ENCODE peak calls at places on chromosomes 4 and X, in six cellular contexts. J is fibroblast of lung; P is keratinocyte; K is effector memory CD4-positive, alpha-beta T cell; O is endodermal cell; L is left lung. B is an unnamed sample.

GRCh38 chr4:26321326-26322276 is 787 bp downstream of the RBPJ start:
- DNase-seq in J (peak; percentile 58), P (no peak), K (peak; percentile 8), O (peak; percentile 75), L (no peak), B (peak; percentile 21)

GRCh38 chr4:80307183-80307735 is 28.3 kb upstream of the CFAP299 start:
- DNase-seq in J (no peak), P (no peak), K (no peak), O (no peak), L (no peak), B (no peak)

GRCh38 chr4:124938836-124939235 is 226.3 kb upstream of the ANKRD50 start:
- DNase-seq in J (peak; percentile 51), P (no peak), K (no peak), O (no peak), L (no peak), B (no peak)

GRCh38 chr4:34289489-34289888 is 1954.8 kb downstream of the ARAP2 start:
- DNase-seq in J (no peak), P (no peak), K (no peak), O (no peak), L (no peak), B (no peak)

GRCh38 chrX:40201486-40201885 is 103.7 kb upstream of the BCOR start:
- DNase-seq in J (no peak), P (no peak), K (no peak), O (no peak), L (no peak), B (peak; percentile 8)

GRCh38 chr4:56863441-56864129 is 42.1 kb upstream of the SPINK2 start:
- DNase-seq in J (no peak), P (no peak), K (no peak), O (no peak), L (no peak), B (no peak)

GRCh38 chrX:24151513-24151912 is 2.0 kb downstream of the ZFX start:
- DNase-seq in J (no peak), P (no peak), K (no peak), O (no peak), L (no peak), B (no peak)

GRCh38 chr4:76703676-76704075 is 194.3 kb downstream of the SOWAHB start:
- DNase-seq in J (no peak), P (no peak), K (no peak), O (no peak), L (no peak), B (no peak)

GRCh38 chr4:113537183-113537977 is 224.2 kb downstream of the CAMK2D start:
- DNase-seq in J (no peak), P (no peak), K (no peak), O (no peak), L (no peak), B (no peak)

GRCh38 chr4:126757219-126757618 is 875.5 kb upstream of the INTU start:
- DNase-seq in J (no peak), P (no peak), K (no peak), O (no peak), L (no peak), B (no peak)

GRCh38 chrX:47539860-47540259 is 21.1 kb upstream of the ARAF start:
- DNase-seq in J (peak; percentile 52), P (no peak), K (no peak), O (no peak), L (no peak), B (no peak)

GRCh38 chr4:146243141-146243882 is 29.0 kb downstream of the REELD1 start:
- DNase-seq in J (no peak), P (no peak), K (no peak), O (peak; percentile 89), L (peak; percentile 82), B (peak; percentile 40)

GRCh38 chr4:48068182-48068581 is 51.6 kb downstream of the NIPAL1 start:
- DNase-seq in J (no peak), P (no peak), K (no peak), O (no peak), L (no peak), B (no peak)

DNA sequence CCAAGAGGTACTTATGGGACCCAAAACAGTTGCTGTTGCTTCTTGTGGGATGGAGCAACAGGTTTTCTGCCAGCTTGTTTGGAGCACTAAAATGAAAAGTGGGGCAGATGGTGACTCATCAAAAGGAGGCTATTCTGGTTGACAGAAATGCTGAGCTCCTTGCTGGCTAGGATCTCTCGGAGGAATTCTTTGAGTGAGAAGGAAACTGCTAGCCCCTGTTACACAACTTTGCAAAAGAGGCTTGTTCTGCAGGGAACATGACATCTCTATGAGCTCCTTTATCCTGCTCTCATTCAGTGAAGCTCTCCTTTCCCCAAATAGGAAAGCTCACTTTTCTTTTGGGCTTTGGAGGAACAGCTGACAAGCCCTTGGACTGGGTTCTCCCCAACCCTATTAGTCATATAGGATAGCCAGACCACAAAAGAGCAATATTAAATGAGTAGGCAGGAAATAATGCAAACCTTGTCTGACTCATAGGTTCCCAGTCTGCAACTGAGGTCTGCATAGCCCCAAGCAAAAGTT is 108.3 kb downstream of the CDS1 start:
- DNase-seq in J (peak; percentile 94), P (peak; percentile 88), K (no peak), O (no peak), L (no peak), B (no peak)
- H3K36me3 ChIP-seq in J (peaks cover 8% of the 10 kb centered on the region), P (peaks cover 24% of the 10 kb centered on the region), K (no peaks in the 10 kb centered on the region), O (peaks cover 83% of the 10 kb centered on the region), L (peaks cover 96% of the 10 kb centered on the region), B (no peaks in the 10 kb centered on the region)

GRCh38 chrX:41900321-41900720 is 23.0 kb downstream of the CASK start:
- DNase-seq in J (no peak), P (no peak), K (no peak), O (no peak), L (no peak), B (no peak)

GRCh38 chrX:41909068-41909467 is 14.3 kb downstream of the CASK start:
- DNase-seq in J (no peak), P (no peak), K (no peak), O (no peak), L (no peak), B (peak; percentile 27)

GRCh38 chrX:41906515-41907165 is 16.7 kb downstream of the CASK start:
- DNase-seq in J (no peak), P (no peak), K (no peak), O (no peak), L (no peak), B (no peak)

DNA sequence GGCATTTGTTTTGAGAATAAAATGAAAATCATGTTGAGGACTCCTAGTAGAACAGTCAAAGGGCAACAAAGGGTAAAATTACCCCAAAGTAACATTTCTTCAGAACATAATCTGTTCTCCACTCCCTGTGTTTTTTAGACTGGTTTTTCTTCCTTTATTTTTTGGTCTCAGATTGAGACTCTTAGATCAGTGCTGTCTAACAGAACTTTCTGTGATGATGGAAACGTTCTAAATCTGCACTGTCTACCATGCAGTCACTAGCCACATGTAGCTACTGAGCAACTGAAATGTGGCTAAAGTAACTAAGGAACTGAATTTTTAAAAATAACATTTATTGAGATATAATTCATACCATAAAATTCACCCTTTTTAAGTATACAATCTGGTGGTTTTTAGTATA is 19.8 kb downstream of the CASK start:
- DNase-seq in J (no peak), P (no peak), K (no peak), O (no peak), L (no peak), B (no peak)
- H3K27ac ChIP-seq in J (no peak overlapping the region), P (no peak overlapping the region), K (no peak overlapping the region), O (no peak overlapping the region), L (no peak overlapping the region), B (no peak overlapping the region)

GRCh38 chr4:72900952-72901351 is 168.6 kb downstream of the COX18 start:
- DNase-seq in J (no peak), P (no peak), K (no peak), O (no peak), L (no peak), B (no peak)

GRCh38 chr4:72899214-72899613 is 170.3 kb downstream of the COX18 start:
- DNase-seq in J (no peak), P (no peak), K (no peak), O (no peak), L (no peak), B (no peak)

GRCh38 chr4:72899621-72900020 is 169.9 kb downstream of the COX18 start:
- DNase-seq in J (no peak), P (no peak), K (no peak), O (no peak), L (no peak), B (no peak)

GRCh38 chr4:72896515-72896914 is 173.0 kb downstream of the COX18 start:
- DNase-seq in J (peak; percentile 67), P (no peak), K (no peak), O (no peak), L (no peak), B (no peak)

DNA sequence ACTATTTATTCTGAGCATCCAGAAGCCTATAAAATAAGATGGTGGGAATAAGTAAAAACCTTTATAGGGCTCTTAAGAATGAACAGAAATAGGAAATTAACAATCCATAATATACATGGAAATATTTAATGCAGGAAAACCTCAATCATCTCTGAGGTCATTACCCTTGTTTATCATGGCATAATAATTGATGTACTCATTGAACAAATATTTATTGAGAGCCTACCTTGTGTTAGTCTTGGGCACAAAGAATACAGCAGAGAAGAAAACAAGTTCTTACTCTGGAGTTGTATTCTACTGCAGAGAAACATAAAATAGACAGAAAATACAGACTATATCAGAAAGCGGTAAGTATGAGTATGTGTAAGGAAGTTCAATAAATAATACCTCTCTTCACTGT is 167.2 kb downstream of the COX18 start:
- DNase-seq in J (no peak), P (no peak), K (no peak), O (no peak), L (no peak), B (no peak)
- H3K9me3 ChIP-seq in J (no peaks in the 10 kb centered on the region), P (no peaks in the 10 kb centered on the region), K (no peaks in the 10 kb centered on the region), O (no peaks in the 10 kb centered on the region), L (no peaks in the 10 kb centered on the region), B (no peaks in the 10 kb centered on the region)

DNA sequence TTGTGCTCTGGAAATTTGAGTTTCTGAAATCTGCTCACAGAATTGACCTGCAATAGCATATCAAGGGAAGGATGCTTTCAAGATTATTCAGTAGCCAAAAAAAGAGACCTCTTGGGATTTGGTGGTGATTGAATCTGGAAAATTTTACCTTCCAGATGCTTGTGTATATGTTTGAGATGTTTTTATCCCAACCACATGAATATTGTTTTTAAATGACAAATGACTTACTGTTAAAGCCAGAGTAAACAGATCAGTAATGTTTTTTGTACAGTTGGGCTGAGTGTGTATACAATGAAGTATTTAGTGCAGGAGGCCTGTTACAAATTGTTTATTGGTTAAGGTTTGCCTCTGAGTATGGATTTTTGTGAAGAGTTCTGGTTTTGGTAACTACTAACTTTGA is 126.5 kb downstream of the CBR4 start:
- DNase-seq in J (peak; percentile 57), P (no peak), K (no peak), O (no peak), L (no peak), B (no peak)
- H3K36me3 ChIP-seq in J (peaks cover 3% of the 10 kb centered on the region), P (peaks cover 38% of the 10 kb centered on the region), K (no peaks in the 10 kb centered on the region), O (peaks cover 86% of the 10 kb centered on the region), L (no peaks in the 10 kb centered on the region), B (no peaks in the 10 kb centered on the region)

DNA sequence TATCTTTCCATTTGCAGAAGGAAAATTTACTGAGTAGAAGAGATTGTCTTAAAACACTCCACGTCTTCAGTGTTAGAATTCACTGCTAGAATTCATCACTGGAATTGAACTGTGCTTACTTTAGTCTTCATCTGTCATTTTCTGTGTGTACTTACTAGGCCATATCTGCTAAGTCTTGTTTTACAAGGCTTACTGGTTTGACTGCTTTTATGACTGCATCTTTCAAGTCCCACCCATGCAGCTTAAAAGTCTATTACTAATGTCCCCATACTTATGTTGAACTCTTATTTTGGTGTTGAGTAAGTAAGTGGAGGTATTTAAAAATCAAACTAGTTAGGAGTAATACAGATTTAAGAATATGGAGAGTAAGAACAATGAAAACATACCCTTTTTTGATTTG is 14.6 kb downstream of the CLCN3 start:
- DNase-seq in J (no peak), P (no peak), K (no peak), O (no peak), L (no peak), B (no peak)
- H3K27ac ChIP-seq in J (no peak overlapping the region), P (no peak overlapping the region), K (no peak overlapping the region), O (no peak overlapping the region), L (no peak overlapping the region), B (no peak overlapping the region)